ENCODE peak calls at places on chromosome 9, in eight cellular contexts. U, T, W, V, M, J, C and X are unnamed samples.
A peak's percentile ranks its signal among the peaks of the same experiment; 100 is the strongest.

GRCh38 chr9:75071530-75072122 is 16.3 kb downstream of the NMRK1 start:
- DNase-seq in J (no peak), M (no peak), V (no peak), W (no peak), C (no peak), T (no peak), U (no peak), X (no peak)

GRCh38 chr9:117034862-117035261 is 347.8 kb downstream of the TRIM32 start:
- DNase-seq in V (no peak), T (no peak), U (peak; percentile 62), C (peak; percentile 20), W (no peak), M (peak; percentile 41), J (no peak), X (no peak)

GRCh38 chr9:98944130-98945074 is 695 bp downstream of the COL15A1 start:
- DNase-seq in J (no peak), C (no peak), V (no peak), T (no peak), M (no peak), U (peak; percentile 24), W (peak; percentile 57), X (peak; percentile 32)

GRCh38 chr9:73046769-73047168 is 93.9 kb upstream of the ALDH1A1 start:
- DNase-seq in W (no peak), C (no peak), T (no peak), M (no peak), V (no peak), J (no peak), U (no peak), X (no peak)

GRCh38 chr9:127525426-127526188 is 74.3 kb downstream of the LRSAM1 start:
- DNase-seq in J (no peak), U (no peak), V (no peak), T (peak; percentile 26), M (peak; percentile 40), C (no peak), W (no peak), X (no peak)

GRCh38 chr9:34650816-34651215 is 1.2 kb upstream of the IL11RA start:
- DNase-seq in U (no peak), M (no peak), C (no peak), T (no peak), W (no peak), J (no peak), V (no peak), X (no peak)

GRCh38 chr9:89686134-89686533 is 81.3 kb downstream of the GADD45G start:
- DNase-seq in U (no peak), C (no peak), V (no peak), T (no peak), W (no peak), J (no peak), M (no peak), X (no peak)

GRCh38 chr9:129343119-129343696 is 165.1 kb upstream of the IER5L start:
- DNase-seq in V (no peak), W (no peak), C (no peak), U (no peak), J (no peak), T (no peak), M (no peak), X (no peak)

GRCh38 chr9:86413966-86414880 is 60.0 kb upstream of the TUT7 start:
- DNase-seq in T (no peak), J (no peak), M (peak; percentile 27), V (no peak), W (no peak), U (no peak), C (no peak), X (no peak)

GRCh38 chr9:38360880-38361836 is 31.3 kb upstream of the ALDH1B1 start:
- DNase-seq in U (no peak), W (no peak), M (no peak), C (no peak), T (no peak), J (no peak), V (no peak), X (no peak)

GRCh38 chr9:73348485-73348884 is 196.8 kb downstream of the ANXA1 start:
- DNase-seq in V (no peak), W (no peak), T (no peak), C (no peak), U (peak; percentile 11), M (no peak), J (no peak), X (no peak)

GRCh38 chr9:133493428-133493827 is 14.5 kb upstream of the SLC2A6 start:
- DNase-seq in M (no peak), U (no peak), V (no peak), C (no peak), W (peak; percentile 20), J (no peak), T (no peak), X (peak; percentile 16)

GRCh38 chr9:131318211-131318610 is 28.7 kb downstream of the PLPP7 start:
- DNase-seq in V (no peak), W (peak; percentile 64), C (no peak), T (no peak), M (no peak), J (no peak), U (no peak), X (peak; percentile 73)

GRCh38 chr9:95495988-95496387 is 20.8 kb downstream of the PTCH1 start:
- DNase-seq in M (no peak), U (no peak), W (no peak), J (no peak), V (no peak), C (peak; percentile 34), T (no peak), X (no peak)

GRCh38 chr9:95116002-95116819 is 201.3 kb downstream of the FANCC start:
- DNase-seq in V (no peak), C (no peak), W (no peak), T (no peak), U (no peak), J (no peak), M (no peak), X (no peak)